ENCODE peak calls at places on chromosomes 6 and 20, in seven cellular contexts. S, T, D, C, O, B and G are unnamed samples.
A peak's percentile ranks its signal among the peaks of the same experiment; 100 is the strongest.

GRCh38 chr20:8854566-8854965 is 214.3 kb upstream of the PLCB4 start:
- DNase-seq in S (peak; percentile 13), T (peak; percentile 66), D (peak; percentile 55), C (peak; percentile 47), O (no peak), B (no peak), G (no peak)

GRCh38 chr20:25077610-25078169 is 4.3 kb downstream of the VSX1 start:
- DNase-seq in S (peak; percentile 48), T (no peak), D (peak; percentile 33), C (peak; percentile 61), O (no peak), B (no peak), G (no peak)

GRCh38 chr6:56766806-56767178 is 124.1 kb upstream of the DST start:
- DNase-seq in S (no peak), T (no peak), D (peak; percentile 78), C (no peak), O (no peak), B (no peak), G (no peak)

GRCh38 chr6:53492860-53493634 is 51.9 kb downstream of the GCLC start:
- DNase-seq in S (peak; percentile 11), T (no peak), D (peak; percentile 72), C (peak; percentile 72), O (peak; percentile 62), B (peak; percentile 69), G (peak; percentile 62)

GRCh38 chr6:36979343-36979742 is 6.7 kb downstream of the MTCH1 start:
- DNase-seq in S (no peak), T (no peak), D (peak; percentile 62), C (peak; percentile 88), O (peak; percentile 89), B (no peak), G (no peak)

GRCh38 chr6:21078497-21078896 is 515.1 kb upstream of the SOX4 start:
- DNase-seq in S (no peak), T (no peak), D (no peak), C (no peak), O (no peak), B (no peak), G (no peak)

GRCh38 chr6:153965996-153966395 is 73.0 kb upstream of the OPRM1 start:
- DNase-seq in S (no peak), T (no peak), D (peak; percentile 34), C (no peak), O (no peak), B (no peak), G (no peak)

GRCh38 chr6:30543824-30544223 is 12.5 kb downstream of the GNL1 start:
- DNase-seq in S (no peak), T (no peak), D (no peak), C (no peak), O (no peak), B (no peak), G (no peak)

GRCh38 chr6:170449835-170450753 is 103.0 kb downstream of the PSMB1 start:
- DNase-seq in S (no peak), T (no peak), D (no peak), C (no peak), O (no peak), B (no peak), G (no peak)

GRCh38 chr6:3516094-3516493 is 59.2 kb upstream of the SLC22A23 start:
- DNase-seq in S (no peak), T (no peak), D (peak; percentile 60), C (no peak), O (no peak), B (no peak), G (no peak)

GRCh38 chr6:133242761-133243590 is 1.8 kb downstream of the EYA4 start:
- DNase-seq in S (peak; percentile 29), T (peak; percentile 18), D (no peak), C (no peak), O (no peak), B (no peak), G (no peak)

GRCh38 chr6:127300411-127300810 is 33.7 kb downstream of the RNF146 start:
- DNase-seq in S (no peak), T (no peak), D (peak; percentile 90), C (no peak), O (no peak), B (no peak), G (no peak)

GRCh38 chr6:135419162-135419561 is 78.4 kb downstream of the AHI1 start:
- DNase-seq in S (no peak), T (no peak), D (peak; percentile 79), C (no peak), O (no peak), B (no peak), G (no peak)

GRCh38 chr20:49924247-49924646 is 8.9 kb upstream of the SPATA2 start:
- DNase-seq in S (no peak), T (no peak), D (no peak), C (no peak), O (no peak), B (no peak), G (no peak)

GRCh38 chr6:117728626-117729025 is 53.4 kb downstream of the NUS1 start:
- DNase-seq in S (no peak), T (no peak), D (no peak), C (no peak), O (no peak), B (no peak), G (no peak)

GRCh38 chr6:158002951-158003853 is 21.5 kb downstream of the SYNJ2 start:
- DNase-seq in S (no peak), T (peak; percentile 60), D (peak; percentile 84), C (no peak), O (no peak), B (peak; percentile 67), G (peak; percentile 59)

GRCh38 chr6:166572370-166573261 is 13.9 kb downstream of the RAMACL start:
- DNase-seq in S (peak; percentile 49), T (no peak), D (peak; percentile 76), C (no peak), O (no peak), B (no peak), G (no peak)

GRCh38 chr6:127550403-127550802 is 26.6 kb upstream of the C6orf58 start:
- DNase-seq in S (no peak), T (no peak), D (peak; percentile 74), C (no peak), O (no peak), B (no peak), G (no peak)

GRCh38 chr20:10578607-10579006 is 95.2 kb downstream of the JAG1 start:
- DNase-seq in S (no peak), T (no peak), D (peak; percentile 72), C (no peak), O (no peak), B (no peak), G (no peak)

GRCh38 chr6:64010010-64010409 is 374.4 kb downstream of the PHF3 start:
- DNase-seq in S (no peak), T (no peak), D (no peak), C (peak; percentile 9), O (no peak), B (no peak), G (no peak)

GRCh38 chr20:46798430-46798829 is 89.0 kb downstream of the SLC2A10 start:
- DNase-seq in S (no peak), T (no peak), D (no peak), C (no peak), O (peak; percentile 39), B (no peak), G (no peak)